ENCODE peak calls at places on chromosomes 3 and 15, in nine cellular contexts. One of them, this sample, is unnamed.

GRCh38 chr15:77335298-77335697 is 84.6 kb downstream of the PEAK1 start:
- DNase-seq in stimulated activated CD8-positive, alpha-beta memory T cell treated with anti-CD3 and anti-CD28 coated beads, Interleukin-4, amount 100 ng/mL, for 24 hours: no peak
- DNase-seq in lower lobe of right lung: no peak
- DNase-seq in hepatic stellate cell: no peak
- DNase-seq in T-helper 2 cell: no peak
- DNase-seq in sciatic nerve: no peak
- DNase-seq in NCI-H1092 treated with DMSO at 0.1 percent for 48 hours: no peak
- DNase-seq in nephron progenitor cell: no peak
- DNase-seq in NCI-H2029 treated with DMSO at 0.1 percent for 48 hours: no peak
- DNase-seq in this sample: no peak

GRCh38 chr15:100279446-100279845 is 62.3 kb downstream of the ADAMTS17 start:
- DNase-seq in nephron progenitor cell: no peak
- DNase-seq in NCI-H1092 treated with DMSO at 0.1 percent for 48 hours: no peak
- DNase-seq in T-helper 2 cell: no peak
- DNase-seq in NCI-H2029 treated with DMSO at 0.1 percent for 48 hours: no peak
- DNase-seq in hepatic stellate cell: no peak
- DNase-seq in stimulated activated CD8-positive, alpha-beta memory T cell treated with anti-CD3 and anti-CD28 coated beads, Interleukin-4, amount 100 ng/mL, for 24 hours: no peak
- DNase-seq in lower lobe of right lung: no peak
- DNase-seq in sciatic nerve: no peak
- DNase-seq in this sample: no peak

GRCh38 chr3:168117059-168117458 is 21.3 kb upstream of the GOLIM4 start:
- DNase-seq in lower lobe of right lung: no peak
- DNase-seq in T-helper 2 cell: no peak
- DNase-seq in nephron progenitor cell: no peak
- DNase-seq in stimulated activated CD8-positive, alpha-beta memory T cell treated with anti-CD3 and anti-CD28 coated beads, Interleukin-4, amount 100 ng/mL, for 24 hours: no peak
- DNase-seq in sciatic nerve: no peak
- DNase-seq in NCI-H2029 treated with DMSO at 0.1 percent for 48 hours: peak; percentile 39
- DNase-seq in hepatic stellate cell: no peak
- DNase-seq in NCI-H1092 treated with DMSO at 0.1 percent for 48 hours: no peak
- DNase-seq in this sample: peak; percentile 24

GRCh38 chr15:89578146-89578545 is 2.9 kb downstream of the TICRR start:
- DNase-seq in lower lobe of right lung: no peak
- DNase-seq in sciatic nerve: no peak
- DNase-seq in nephron progenitor cell: no peak
- DNase-seq in NCI-H1092 treated with DMSO at 0.1 percent for 48 hours: no peak
- DNase-seq in T-helper 2 cell: no peak
- DNase-seq in stimulated activated CD8-positive, alpha-beta memory T cell treated with anti-CD3 and anti-CD28 coated beads, Interleukin-4, amount 100 ng/mL, for 24 hours: no peak
- DNase-seq in hepatic stellate cell: no peak
- DNase-seq in NCI-H2029 treated with DMSO at 0.1 percent for 48 hours: no peak
- DNase-seq in this sample: no peak

GRCh38 chr3:187758318-187758717 is 13.1 kb upstream of the BCL6 start:
- DNase-seq in lower lobe of right lung: no peak
- DNase-seq in T-helper 2 cell: no peak
- DNase-seq in stimulated activated CD8-positive, alpha-beta memory T cell treated with anti-CD3 and anti-CD28 coated beads, Interleukin-4, amount 100 ng/mL, for 24 hours: no peak
- DNase-seq in nephron progenitor cell: no peak
- DNase-seq in sciatic nerve: no peak
- DNase-seq in NCI-H1092 treated with DMSO at 0.1 percent for 48 hours: no peak
- DNase-seq in NCI-H2029 treated with DMSO at 0.1 percent for 48 hours: no peak
- DNase-seq in hepatic stellate cell: no peak
- DNase-seq in this sample: no peak

GRCh38 chr3:128681277-128681829 is 30.7 kb upstream of the RPN1 start:
- DNase-seq in T-helper 2 cell: no peak
- DNase-seq in NCI-H1092 treated with DMSO at 0.1 percent for 48 hours: peak; percentile 85
- DNase-seq in NCI-H2029 treated with DMSO at 0.1 percent for 48 hours: peak; percentile 35
- DNase-seq in lower lobe of right lung: no peak
- DNase-seq in hepatic stellate cell: no peak
- DNase-seq in sciatic nerve: no peak
- DNase-seq in nephron progenitor cell: no peak
- DNase-seq in stimulated activated CD8-positive, alpha-beta memory T cell treated with anti-CD3 and anti-CD28 coated beads, Interleukin-4, amount 100 ng/mL, for 24 hours: no peak
- DNase-seq in this sample: no peak

GRCh38 chr15:72179950-72180581 is 17.5 kb downstream of the GRAMD2A start:
- DNase-seq in nephron progenitor cell: no peak
- DNase-seq in stimulated activated CD8-positive, alpha-beta memory T cell treated with anti-CD3 and anti-CD28 coated beads, Interleukin-4, amount 100 ng/mL, for 24 hours: no peak
- DNase-seq in sciatic nerve: peak; percentile 79
- DNase-seq in lower lobe of right lung: no peak
- DNase-seq in T-helper 2 cell: no peak
- DNase-seq in hepatic stellate cell: no peak
- DNase-seq in NCI-H1092 treated with DMSO at 0.1 percent for 48 hours: no peak
- DNase-seq in NCI-H2029 treated with DMSO at 0.1 percent for 48 hours: no peak
- DNase-seq in this sample: no peak

GRCh38 chr3:14096742-14097141 is 27.9 kb downstream of the CHCHD4 start:
- DNase-seq in NCI-H1092 treated with DMSO at 0.1 percent for 48 hours: no peak
- DNase-seq in NCI-H2029 treated with DMSO at 0.1 percent for 48 hours: no peak
- DNase-seq in lower lobe of right lung: no peak
- DNase-seq in sciatic nerve: no peak
- DNase-seq in nephron progenitor cell: no peak
- DNase-seq in T-helper 2 cell: no peak
- DNase-seq in stimulated activated CD8-positive, alpha-beta memory T cell treated with anti-CD3 and anti-CD28 coated beads, Interleukin-4, amount 100 ng/mL, for 24 hours: no peak
- DNase-seq in hepatic stellate cell: no peak
- DNase-seq in this sample: no peak

GRCh38 chr3:146542968-146543367 is 1.4 kb downstream of the PLSCR1 start:
- DNase-seq in lower lobe of right lung: no peak
- DNase-seq in NCI-H2029 treated with DMSO at 0.1 percent for 48 hours: no peak
- DNase-seq in nephron progenitor cell: no peak
- DNase-seq in sciatic nerve: no peak
- DNase-seq in T-helper 2 cell: no peak
- DNase-seq in NCI-H1092 treated with DMSO at 0.1 percent for 48 hours: no peak
- DNase-seq in hepatic stellate cell: no peak
- DNase-seq in stimulated activated CD8-positive, alpha-beta memory T cell treated with anti-CD3 and anti-CD28 coated beads, Interleukin-4, amount 100 ng/mL, for 24 hours: no peak
- DNase-seq in this sample: no peak

GRCh38 chr15:90063733-90064247 is 38.5 kb downstream of the IDH2 start:
- DNase-seq in NCI-H2029 treated with DMSO at 0.1 percent for 48 hours: no peak
- DNase-seq in stimulated activated CD8-positive, alpha-beta memory T cell treated with anti-CD3 and anti-CD28 coated beads, Interleukin-4, amount 100 ng/mL, for 24 hours: no peak
- DNase-seq in T-helper 2 cell: no peak
- DNase-seq in hepatic stellate cell: no peak
- DNase-seq in NCI-H1092 treated with DMSO at 0.1 percent for 48 hours: no peak
- DNase-seq in nephron progenitor cell: no peak
- DNase-seq in lower lobe of right lung: peak; percentile 70
- DNase-seq in sciatic nerve: no peak
- DNase-seq in this sample: peak; percentile 86

GRCh38 chr3:103308921-103309320 is 874.1 kb downstream of the ZPLD1 start:
- DNase-seq in hepatic stellate cell: no peak
- DNase-seq in nephron progenitor cell: no peak
- DNase-seq in stimulated activated CD8-positive, alpha-beta memory T cell treated with anti-CD3 and anti-CD28 coated beads, Interleukin-4, amount 100 ng/mL, for 24 hours: no peak
- DNase-seq in NCI-H2029 treated with DMSO at 0.1 percent for 48 hours: no peak
- DNase-seq in NCI-H1092 treated with DMSO at 0.1 percent for 48 hours: no peak
- DNase-seq in lower lobe of right lung: no peak
- DNase-seq in sciatic nerve: no peak
- DNase-seq in T-helper 2 cell: no peak
- DNase-seq in this sample: no peak

GRCh38 chr3:104610730-104611652 is 755.7 kb upstream of the ALCAM start:
- DNase-seq in lower lobe of right lung: no peak
- DNase-seq in stimulated activated CD8-positive, alpha-beta memory T cell treated with anti-CD3 and anti-CD28 coated beads, Interleukin-4, amount 100 ng/mL, for 24 hours: no peak
- DNase-seq in NCI-H1092 treated with DMSO at 0.1 percent for 48 hours: no peak
- DNase-seq in hepatic stellate cell: no peak
- DNase-seq in nephron progenitor cell: no peak
- DNase-seq in NCI-H2029 treated with DMSO at 0.1 percent for 48 hours: peak; percentile 56
- DNase-seq in sciatic nerve: no peak
- DNase-seq in T-helper 2 cell: no peak
- DNase-seq in this sample: no peak

GRCh38 chr3:69774029-69774428 is 34.8 kb downstream of the MITF start:
- DNase-seq in T-helper 2 cell: no peak
- DNase-seq in sciatic nerve: no peak
- DNase-seq in nephron progenitor cell: no peak
- DNase-seq in stimulated activated CD8-positive, alpha-beta memory T cell treated with anti-CD3 and anti-CD28 coated beads, Interleukin-4, amount 100 ng/mL, for 24 hours: no peak
- DNase-seq in lower lobe of right lung: no peak
- DNase-seq in hepatic stellate cell: no peak
- DNase-seq in NCI-H2029 treated with DMSO at 0.1 percent for 48 hours: no peak
- DNase-seq in NCI-H1092 treated with DMSO at 0.1 percent for 48 hours: no peak
- DNase-seq in this sample: peak; percentile 82

GRCh38 chr3:129618901-129619671 is 12.6 kb upstream of the PLXND1 start:
- DNase-seq in nephron progenitor cell: no peak
- DNase-seq in NCI-H2029 treated with DMSO at 0.1 percent for 48 hours: no peak
- DNase-seq in T-helper 2 cell: no peak
- DNase-seq in hepatic stellate cell: peak; percentile 20
- DNase-seq in stimulated activated CD8-positive, alpha-beta memory T cell treated with anti-CD3 and anti-CD28 coated beads, Interleukin-4, amount 100 ng/mL, for 24 hours: no peak
- DNase-seq in sciatic nerve: peak; percentile 58
- DNase-seq in NCI-H1092 treated with DMSO at 0.1 percent for 48 hours: no peak
- DNase-seq in lower lobe of right lung: peak; percentile 49
- DNase-seq in this sample: peak; percentile 55

GRCh38 chr3:6779140-6779539 is 81.8 kb upstream of the GRM7 start:
- DNase-seq in NCI-H1092 treated with DMSO at 0.1 percent for 48 hours: no peak
- DNase-seq in lower lobe of right lung: no peak
- DNase-seq in stimulated activated CD8-positive, alpha-beta memory T cell treated with anti-CD3 and anti-CD28 coated beads, Interleukin-4, amount 100 ng/mL, for 24 hours: no peak
- DNase-seq in hepatic stellate cell: no peak
- DNase-seq in T-helper 2 cell: no peak
- DNase-seq in nephron progenitor cell: no peak
- DNase-seq in sciatic nerve: no peak
- DNase-seq in NCI-H2029 treated with DMSO at 0.1 percent for 48 hours: no peak
- DNase-seq in this sample: no peak

GRCh38 chr15:62344806-62345539 is 179.9 kb upstream of the C2CD4B start:
- DNase-seq in NCI-H1092 treated with DMSO at 0.1 percent for 48 hours: peak; percentile 1
- DNase-seq in NCI-H2029 treated with DMSO at 0.1 percent for 48 hours: peak; percentile 6
- DNase-seq in nephron progenitor cell: peak; percentile 61
- DNase-seq in T-helper 2 cell: no peak
- DNase-seq in hepatic stellate cell: no peak
- DNase-seq in lower lobe of right lung: no peak
- DNase-seq in stimulated activated CD8-positive, alpha-beta memory T cell treated with anti-CD3 and anti-CD28 coated beads, Interleukin-4, amount 100 ng/mL, for 24 hours: peak; percentile 18
- DNase-seq in sciatic nerve: no peak
- DNase-seq in this sample: no peak

GRCh38 chr15:74373731-74374647 is 6.5 kb upstream of the CYP11A1 start:
- DNase-seq in sciatic nerve: peak; percentile 93
- DNase-seq in nephron progenitor cell: peak; percentile 97
- DNase-seq in NCI-H2029 treated with DMSO at 0.1 percent for 48 hours: peak; percentile 25
- DNase-seq in hepatic stellate cell: peak; percentile 99
- DNase-seq in T-helper 2 cell: peak; percentile 92
- DNase-seq in lower lobe of right lung: peak; percentile 95
- DNase-seq in NCI-H1092 treated with DMSO at 0.1 percent for 48 hours: peak; percentile 75
- DNase-seq in stimulated activated CD8-positive, alpha-beta memory T cell treated with anti-CD3 and anti-CD28 coated beads, Interleukin-4, amount 100 ng/mL, for 24 hours: peak; percentile 92
- DNase-seq in this sample: peak; percentile 95

GRCh38 chr15:55742498-55742926 is 440 bp downstream of the PRTG start:
- DNase-seq in lower lobe of right lung: peak; percentile 49
- DNase-seq in stimulated activated CD8-positive, alpha-beta memory T cell treated with anti-CD3 and anti-CD28 coated beads, Interleukin-4, amount 100 ng/mL, for 24 hours: no peak
- DNase-seq in NCI-H1092 treated with DMSO at 0.1 percent for 48 hours: peak; percentile 26
- DNase-seq in nephron progenitor cell: no peak
- DNase-seq in sciatic nerve: peak; percentile 72
- DNase-seq in hepatic stellate cell: peak; percentile 35
- DNase-seq in NCI-H2029 treated with DMSO at 0.1 percent for 48 hours: no peak
- DNase-seq in T-helper 2 cell: no peak
- DNase-seq in this sample: peak; percentile 81

GRCh38 chr3:149151843-149152242 is 22.4 kb downstream of the HPS3 start:
- DNase-seq in hepatic stellate cell: peak; percentile 42
- DNase-seq in lower lobe of right lung: no peak
- DNase-seq in NCI-H2029 treated with DMSO at 0.1 percent for 48 hours: no peak
- DNase-seq in NCI-H1092 treated with DMSO at 0.1 percent for 48 hours: no peak
- DNase-seq in sciatic nerve: no peak
- DNase-seq in stimulated activated CD8-positive, alpha-beta memory T cell treated with anti-CD3 and anti-CD28 coated beads, Interleukin-4, amount 100 ng/mL, for 24 hours: no peak
- DNase-seq in nephron progenitor cell: peak; percentile 14
- DNase-seq in T-helper 2 cell: no peak
- DNase-seq in this sample: no peak

GRCh38 chr15:82263350-82263749 is 732 bp downstream of the SAXO2 start:
- DNase-seq in sciatic nerve: no peak
- DNase-seq in nephron progenitor cell: no peak
- DNase-seq in hepatic stellate cell: no peak
- DNase-seq in lower lobe of right lung: no peak
- DNase-seq in T-helper 2 cell: no peak
- DNase-seq in NCI-H2029 treated with DMSO at 0.1 percent for 48 hours: peak; percentile 72
- DNase-seq in stimulated activated CD8-positive, alpha-beta memory T cell treated with anti-CD3 and anti-CD28 coated beads, Interleukin-4, amount 100 ng/mL, for 24 hours: no peak
- DNase-seq in NCI-H1092 treated with DMSO at 0.1 percent for 48 hours: peak; percentile 29
- DNase-seq in this sample: no peak

GRCh38 chr3:183518446-183519185 is 36.9 kb downstream of the KLHL6 start:
- DNase-seq in NCI-H2029 treated with DMSO at 0.1 percent for 48 hours: no peak
- DNase-seq in nephron progenitor cell: no peak
- DNase-seq in sciatic nerve: no peak
- DNase-seq in lower lobe of right lung: no peak
- DNase-seq in NCI-H1092 treated with DMSO at 0.1 percent for 48 hours: no peak
- DNase-seq in T-helper 2 cell: no peak
- DNase-seq in stimulated activated CD8-positive, alpha-beta memory T cell treated with anti-CD3 and anti-CD28 coated beads, Interleukin-4, amount 100 ng/mL, for 24 hours: no peak
- DNase-seq in hepatic stellate cell: no peak
- DNase-seq in this sample: no peak

GRCh38 chr3:116443096-116443793 is 2.0 kb downstream of the LSAMP start:
- DNase-seq in nephron progenitor cell: no peak
- DNase-seq in stimulated activated CD8-positive, alpha-beta memory T cell treated with anti-CD3 and anti-CD28 coated beads, Interleukin-4, amount 100 ng/mL, for 24 hours: no peak
- DNase-seq in hepatic stellate cell: no peak
- DNase-seq in lower lobe of right lung: no peak
- DNase-seq in NCI-H2029 treated with DMSO at 0.1 percent for 48 hours: no peak
- DNase-seq in sciatic nerve: no peak
- DNase-seq in NCI-H1092 treated with DMSO at 0.1 percent for 48 hours: no peak
- DNase-seq in T-helper 2 cell: no peak
- DNase-seq in this sample: no peak

GRCh38 chr15:64536244-64536836 is 76.0 kb downstream of the ZNF609 start:
- DNase-seq in lower lobe of right lung: no peak
- DNase-seq in NCI-H2029 treated with DMSO at 0.1 percent for 48 hours: no peak
- DNase-seq in stimulated activated CD8-positive, alpha-beta memory T cell treated with anti-CD3 and anti-CD28 coated beads, Interleukin-4, amount 100 ng/mL, for 24 hours: no peak
- DNase-seq in sciatic nerve: no peak
- DNase-seq in NCI-H1092 treated with DMSO at 0.1 percent for 48 hours: no peak
- DNase-seq in hepatic stellate cell: peak; percentile 86
- DNase-seq in T-helper 2 cell: no peak
- DNase-seq in nephron progenitor cell: no peak
- DNase-seq in this sample: no peak

GRCh38 chr15:62112616-62113593 is 46.1 kb downstream of the C2CD4A start:
- DNase-seq in sciatic nerve: no peak
- DNase-seq in NCI-H2029 treated with DMSO at 0.1 percent for 48 hours: peak; percentile 11
- DNase-seq in lower lobe of right lung: no peak
- DNase-seq in nephron progenitor cell: no peak
- DNase-seq in hepatic stellate cell: peak; percentile 61
- DNase-seq in NCI-H1092 treated with DMSO at 0.1 percent for 48 hours: no peak
- DNase-seq in T-helper 2 cell: no peak
- DNase-seq in stimulated activated CD8-positive, alpha-beta memory T cell treated with anti-CD3 and anti-CD28 coated beads, Interleukin-4, amount 100 ng/mL, for 24 hours: no peak
- DNase-seq in this sample: no peak

This sample was measured in aorta.